ENCODE peak calls at places on chromosome 13, in five cellular contexts. N is foreskin fibroblast, H is NCI-H1048, S is HAP-1, W is DMS79 treated with DMSO at 0.1 percent for 48 hours. T is an unnamed sample.

GRCh38 chr13:42633495-42633894 is 59.5 kb downstream of the TNFSF11 start:
- DNase-seq in N (no peak), H (no peak), S (no peak), W (no peak), T (peak; percentile 6)

GRCh38 chr13:48890386-48890785 is 85.3 kb upstream of the FNDC3A start:
- DNase-seq in N (peak; percentile 59), H (no peak), S (no peak), W (no peak), T (no peak)

GRCh38 chr13:51841732-51842131 is 3.2 kb downstream of the TMEM272 start:
- DNase-seq in N (no peak), H (no peak), S (no peak), W (no peak), T (no peak)

GRCh38 chr13:96519380-96519779 is 429.5 kb downstream of the HS6ST3 start:
- DNase-seq in N (no peak), H (no peak), S (no peak), W (no peak), T (no peak)

GRCh38 chr13:87274209-87274819 is 396.9 kb upstream of the SLITRK5 start:
- DNase-seq in N (no peak), H (peak; percentile 64), S (peak; percentile 50), W (no peak), T (peak; percentile 47)

GRCh38 chr13:99203601-99204579 is 3.2 kb downstream of the UBAC2 start:
- DNase-seq in N (no peak), H (no peak), S (no peak), W (no peak), T (no peak)

GRCh38 chr13:113663934-113664333 is 3.1 kb upstream of the GRK1 start:
- DNase-seq in N (no peak), H (no peak), S (no peak), W (no peak), T (no peak)

GRCh38 chr13:94031609-94032008 is 447.9 kb downstream of the DCT start:
- DNase-seq in N (no peak), H (no peak), S (no peak), W (peak; percentile 81), T (peak; percentile 8)

GRCh38 chr13:99124695-99125334 is 75.8 kb upstream of the UBAC2 start:
- DNase-seq in N (peak; percentile 39), H (no peak), S (no peak), W (peak; percentile 96), T (peak; percentile 45)

GRCh38 chr13:44051923-44052322 is 172.2 kb downstream of the LACC1 start:
- DNase-seq in N (no peak), H (no peak), S (no peak), W (no peak), T (peak; percentile 76)

GRCh38 chr13:48776396-48776795 is 122.7 kb downstream of the CYSLTR2 start:
- DNase-seq in N (no peak), H (no peak), S (no peak), W (no peak), T (peak; percentile 52)

GRCh38 chr13:105979131-105979530 is 556.3 kb downstream of the EFNB2 start:
- DNase-seq in N (no peak), H (no peak), S (no peak), W (no peak), T (no peak)

GRCh38 chr13:94112227-94112626 is 367.3 kb downstream of the DCT start:
- DNase-seq in N (peak; percentile 92), H (no peak), S (no peak), W (no peak), T (peak; percentile 98)

GRCh38 chr13:99894105-99894504 is 77.5 kb downstream of the ZIC5 start:
- DNase-seq in N (no peak), H (no peak), S (no peak), W (no peak), T (no peak)

GRCh38 chr13:44116562-44117315 is 237.0 kb downstream of the LACC1 start:
- DNase-seq in N (no peak), H (no peak), S (no peak), W (no peak), T (peak; percentile 18)

GRCh38 chr13:113860579-113861432 is 3.1 kb downstream of the GAS6 start:
- DNase-seq in N (no peak), H (no peak), S (no peak), W (peak; percentile 33), T (no peak)

GRCh38 chr13:67023088-67023893 is 206.8 kb downstream of the PCDH9 start:
- DNase-seq in N (peak; percentile 50), H (no peak), S (peak; percentile 56), W (no peak), T (peak; percentile 82)

GRCh38 chr13:99263386-99263785 is 5.2 kb upstream of the GPR18 start:
- DNase-seq in N (no peak), H (no peak), S (no peak), W (no peak), T (no peak)

GRCh38 chr13:73722120-73722519 is 412.1 kb downstream of the KLF12 start:
- DNase-seq in N (peak; percentile 20), H (no peak), S (peak; percentile 68), W (no peak), T (peak; percentile 77)

GRCh38 chr13:46831588-46832194 is 34.7 kb upstream of the ESD start:
- DNase-seq in N (peak; percentile 48), H (no peak), S (peak; percentile 24), W (peak; percentile 10), T (peak; percentile 58)

GRCh38 chr13:87259479-87260083 is 411.6 kb upstream of the SLITRK5 start:
- DNase-seq in N (no peak), H (no peak), S (no peak), W (no peak), T (no peak)

GRCh38 chr13:53131361-53131760 is 102.7 kb downstream of the OLFM4 start:
- DNase-seq in N (no peak), H (no peak), S (no peak), W (peak; percentile 23), T (no peak)

GRCh38 chr13:76696370-76696769 is 189.8 kb downstream of the KCTD12 start:
- DNase-seq in N (no peak), H (no peak), S (no peak), W (no peak), T (peak; percentile 51)

GRCh38 chr13:92463134-92463533 is 763.5 kb upstream of the GPC6 start:
- DNase-seq in N (no peak), H (no peak), S (no peak), W (no peak), T (no peak)

GRCh38 chr13:45441633-45442032 is 23.1 kb upstream of the COG3 start:
- DNase-seq in N (peak; percentile 47), H (no peak), S (no peak), W (no peak), T (peak; percentile 10)

GRCh38 chr13:50611117-50611781 is 232.2 kb downstream of the DLEU7 start:
- DNase-seq in N (no peak), H (no peak), S (no peak), W (no peak), T (no peak)

GRCh38 chr13:31675521-31675953 is 63.8 kb upstream of the RXFP2 start:
- DNase-seq in N (peak; percentile 56), H (no peak), S (no peak), W (no peak), T (no peak)